ENCODE peak calls at places on chromosomes 3 and 15, in five cellular contexts. Y is PC-3, D is neural crest cell, H is WTC11, P is activated B cell treated with CpG ODN at 0.5 μM for 24 hours. J is an unnamed sample.

GRCh38 chr3:103002447-103002846 is 567.6 kb downstream of the ZPLD1 start:
- DNase-seq in P (no peak), H (no peak), Y (no peak), D (no peak), J (no peak)

GRCh38 chr3:41199866-41200668 is 762 bp downstream of the CTNNB1 start:
- DNase-seq in Y (peak; percentile 46), P (no peak), D (peak; percentile 7), H (peak; percentile 53), J (no peak)

GRCh38 chr3:53890726-53891499 is 746 bp downstream of the SELENOK start:
- DNase-seq in Y (peak; percentile 30), H (no peak), D (no peak), P (no peak), J (no peak)

GRCh38 chr3:190566043-190566933 is 52.4 kb downstream of the IL1RAP start:
- DNase-seq in Y (peak; percentile 99), H (no peak), P (no peak), D (no peak), J (peak; percentile 32)

GRCh38 chr3:38067508-38068233 is 28.7 kb downstream of the DLEC1 start:
- DNase-seq in D (no peak), H (no peak), P (no peak), Y (no peak), J (no peak)

GRCh38 chr15:43550527-43551363 is 33.3 kb downstream of the MAP1A start:
- DNase-seq in P (no peak), Y (no peak), D (no peak), H (no peak), J (no peak)

GRCh38 chr15:41504751-41505492 is 8.7 kb downstream of the LTK start:
- DNase-seq in P (no peak), H (no peak), D (no peak), Y (no peak), J (no peak)

GRCh38 chr3:83715307-83715706 is 1243.5 kb upstream of the CADM2 start:
- DNase-seq in H (no peak), P (no peak), D (no peak), Y (no peak), J (no peak)

GRCh38 chr3:124985358-124985757 is 50.8 kb upstream of the MUC13 start:
- DNase-seq in P (no peak), H (no peak), D (no peak), Y (peak; percentile 70), J (no peak)

GRCh38 chr3:123319760-123320159 is 118.0 kb downstream of the SEC22A start:
- DNase-seq in H (peak; percentile 28), D (peak; percentile 5), P (no peak), Y (no peak), J (no peak)

GRCh38 chr15:58957101-58957973 is 23.9 kb upstream of the SLTM start:
- DNase-seq in H (peak; percentile 63), P (peak; percentile 17), D (peak; percentile 60), Y (peak; percentile 90), J (peak; percentile 63)

GRCh38 chr3:100603449-100603848 is 6.0 kb upstream of the ADGRG7 start:
- DNase-seq in H (no peak), P (no peak), Y (peak; percentile 80), D (no peak), J (peak; percentile 9)

GRCh38 chr15:72288796-72289596 is 16.6 kb upstream of the PARP6 start:
- DNase-seq in P (no peak), Y (no peak), D (no peak), H (no peak), J (no peak)

GRCh38 chr3:76726034-76726433 is 313.9 kb upstream of the ROBO2 start:
- DNase-seq in P (no peak), Y (no peak), D (no peak), H (no peak), J (no peak)

GRCh38 chr3:10996345-10997050 is 4.0 kb downstream of the SLC6A1 start:
- DNase-seq in Y (no peak), D (no peak), P (no peak), H (no peak), J (no peak)

GRCh38 chr3:101940521-101940992 is 91.2 kb downstream of the NFKBIZ start:
- DNase-seq in D (no peak), Y (peak; percentile 96), P (no peak), H (no peak), J (no peak)

GRCh38 chr3:167762296-167762695 is 26.8 kb downstream of the SERPINI1 start:
- DNase-seq in D (no peak), H (no peak), P (no peak), Y (no peak), J (no peak)

GRCh38 chr15:87672309-87672897 is 584.1 kb downstream of the NTRK3 start:
- DNase-seq in Y (peak; percentile 38), H (peak; percentile 66), P (no peak), D (peak; percentile 38), J (peak; percentile 66)

GRCh38 chr15:66997212-66997611 is 68.2 kb upstream of the SMAD3 start:
- DNase-seq in P (no peak), H (no peak), Y (peak; percentile 88), D (no peak), J (no peak)

GRCh38 chr3:19046440-19046839 is 101.9 kb upstream of the KCNH8 start:
- DNase-seq in Y (peak; percentile 24), D (no peak), P (no peak), H (no peak), J (no peak)

GRCh38 chr3:42667523-42668402 is 14.3 kb downstream of the ZBTB47 start:
- DNase-seq in Y (no peak), H (no peak), D (no peak), P (no peak), J (no peak)

GRCh38 chr15:40263036-40263754 is 19.7 kb downstream of the ANKRD63 start:
- DNase-seq in D (no peak), P (no peak), Y (no peak), H (no peak), J (no peak)

GRCh38 chr15:87826119-87826730 is 430.3 kb downstream of the NTRK3 start:
- DNase-seq in H (peak; percentile 44), Y (no peak), D (no peak), P (no peak), J (no peak)

GRCh38 chr3:23263796-23264195 is 60.7 kb downstream of the UBE2E2 start:
- DNase-seq in D (no peak), P (no peak), H (no peak), Y (peak; percentile 64), J (no peak)

GRCh38 chr3:104279617-104280016 is 1087.1 kb upstream of the ALCAM start:
- DNase-seq in D (no peak), P (no peak), H (no peak), Y (peak; percentile 52), J (no peak)

GRCh38 chr3:127482216-127483004 is 108.1 kb downstream of the TPRA1 start:
- DNase-seq in P (no peak), H (no peak), D (no peak), Y (no peak), J (no peak)

GRCh38 chr3:66181764-66182163 is 39.0 kb upstream of the SLC25A26 start:
- DNase-seq in H (no peak), P (no peak), Y (no peak), D (no peak), J (no peak)

GRCh38 chr3:137294839-137295238 is 337.1 kb downstream of the IL20RB start:
- DNase-seq in P (no peak), H (no peak), D (no peak), Y (no peak), J (no peak)

GRCh38 chr3:177624523-177625495 is 427.5 kb upstream of the TBL1XR1 start:
- DNase-seq in Y (peak; percentile 72), P (no peak), D (no peak), H (no peak), J (no peak)

GRCh38 chr3:42653560-42654330 is at the start of gene ZBTB47:
- DNase-seq in Y (peak; percentile 44), D (no peak), P (no peak), H (no peak), J (peak; percentile 55)

GRCh38 chr3:196793224-196793623 is 53.6 kb downstream of the PAK2 start:
- DNase-seq in H (no peak), P (no peak), Y (peak; percentile 99), D (no peak), J (no peak)

GRCh38 chr3:196789773-196790419 is 50.2 kb downstream of the PAK2 start:
- DNase-seq in P (no peak), D (no peak), H (no peak), Y (peak; percentile 77), J (no peak)

GRCh38 chr3:196788509-196788908 is 48.9 kb downstream of the PAK2 start:
- DNase-seq in Y (no peak), P (no peak), H (no peak), D (no peak), J (no peak)

GRCh38 chr3:196792771-196793170 is 53.1 kb downstream of the PAK2 start:
- DNase-seq in Y (peak; percentile 82), H (no peak), D (no peak), P (no peak), J (no peak)

GRCh38 chr3:196790636-196791035 is 51.0 kb downstream of the PAK2 start:
- DNase-seq in P (no peak), H (no peak), Y (no peak), D (no peak), J (no peak)
- TF ChIP-seq CTCF in P (no peak), H (no peak), Y (no peak), D (no peak), J (no peak)

GRCh38 chr3:2993719-2994118 is 116.5 kb downstream of the IL5RA start:
- DNase-seq in D (no peak), H (no peak), Y (no peak), P (no peak), J (no peak)
- TF ChIP-seq CTCF in D (no peak), H (no peak), Y (no peak), P (no peak), J (no peak)

DNA sequence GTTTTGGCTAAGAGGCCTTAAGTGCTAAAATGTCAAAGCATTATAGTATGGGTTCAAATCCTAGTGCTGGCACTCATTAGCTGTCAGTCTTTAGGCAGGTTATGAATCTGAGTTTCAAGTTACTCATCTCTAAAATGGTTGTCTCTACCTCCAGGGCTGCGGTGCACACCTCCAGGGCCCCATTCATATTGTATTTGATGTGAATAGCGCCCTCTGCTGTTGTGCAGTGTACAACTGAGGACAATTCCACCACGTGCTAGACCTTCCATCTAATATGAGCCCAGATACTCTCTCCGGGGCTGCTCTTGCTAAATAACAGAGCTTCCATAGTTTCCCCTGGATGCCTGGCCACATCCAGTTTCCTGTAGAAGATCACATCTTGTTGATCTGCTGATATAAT is 54.3 kb downstream of the OXNAD1 start:
- DNase-seq in P (no peak), H (peak; percentile 67), D (no peak), Y (peak; percentile 33), J (peak; percentile 25)
- TF ChIP-seq CTCF in P (no peak), H (peak; percentile 77), D (peak; percentile 45), Y (peak; percentile 81), J (peak; percentile 35)

GRCh38 chr15:29319823-29320222 is 50.2 kb upstream of the NSMCE3 start:
- DNase-seq in P (no peak), H (no peak), Y (no peak), D (no peak), J (no peak)

GRCh38 chr15:29322407-29322806 is 52.8 kb upstream of the NSMCE3 start:
- DNase-seq in D (no peak), Y (no peak), H (no peak), P (no peak), J (no peak)

GRCh38 chr15:29312387-29312786 is 42.8 kb upstream of the NSMCE3 start:
- DNase-seq in P (no peak), Y (peak; percentile 21), D (no peak), H (no peak), J (no peak)

GRCh38 chr15:29316422-29316821 is 46.8 kb upstream of the NSMCE3 start:
- DNase-seq in P (no peak), D (no peak), Y (no peak), H (no peak), J (no peak)
- TF ChIP-seq CTCF in P (no peak), D (no peak), Y (no peak), H (no peak), J (no peak)

GRCh38 chr3:118729546-118729945 is 305.1 kb downstream of the IGSF11 start:
- DNase-seq in P (no peak), H (no peak), D (no peak), Y (no peak), J (no peak)
- TF ChIP-seq CTCF in P (no peak), H (no peak), D (no peak), Y (no peak), J (no peak)

J was measured in endothelial cell.